ENCODE peak calls at places on chromosome 1, in five cellular contexts. F, L, O, M and R are unnamed samples. For H3K27me3, the result is how much of the 10 kb centered on the place peaks cover.

GRCh38 chr1:231800071-231800470 is 173.5 kb downstream of the DISC1 start:
- DNase-seq in M (no peak), O (peak), F (no peak), L (no peak), R (no peak)

GRCh38 chr1:25906644-25907300 is 553 bp upstream of the STMN1 start:
- DNase-seq in O (no peak), L (no peak), M (no peak), F (no peak), R (no peak)

GRCh38 chr1:172906778-172907592 is 143.8 kb downstream of the TNFSF18 start:
- DNase-seq in F (no peak), L (no peak), O (peak), M (peak), R (no peak)

GRCh38 chr1:2650967-2651645 is 18.3 kb upstream of the MMEL1 start:
- DNase-seq in M (no peak), O (no peak), L (no peak), F (peak), R (peak)

GRCh38 chr1:31368611-31369107 is 4.2 kb downstream of the FABP3 start:
- DNase-seq in M (no peak), L (peak), O (no peak), F (no peak), R (no peak)

GRCh38 chr1:14742181-14742980 is 143.9 kb downstream of the KAZN start:
- DNase-seq in L (no peak), O (peak), F (no peak), M (peak), R (peak)

GRCh38 chr1:118300808-118301207 is 115.8 kb upstream of the SPAG17 start:
- DNase-seq in L (no peak), F (no peak), M (no peak), O (no peak), R (no peak)

GRCh38 chr1:24702511-24703293 is 42.5 kb upstream of the CLIC4 start:
- DNase-seq in O (peak), M (peak), F (no peak), L (no peak), R (no peak)

GRCh38 chr1:161251579-161251978 is 7.0 kb upstream of the PCP4L1 start:
- DNase-seq in F (no peak), O (no peak), L (no peak), M (no peak), R (no peak)

GRCh38 chr1:30847358-30847972 is 61.1 kb downstream of the SDC3 start:
- DNase-seq in M (peak), L (no peak), F (peak), O (peak), R (peak)

GRCh38 chr1:156285437-156285836 is 1.3 kb downstream of the TMEM79 start:
- DNase-seq in F (no peak), L (no peak), M (no peak), O (no peak), R (no peak)

GRCh38 chr1:156282479-156283222 is at the start of gene SMG5:
- DNase-seq in O (peak), L (peak), M (peak), F (peak), R (peak)

GRCh38 chr1:156284762-156285161 is 637 bp downstream of the TMEM79 start:
- DNase-seq in F (no peak), M (no peak), L (no peak), O (no peak), R (no peak)

GRCh38 chr1:156284112-156284511 is at the start of gene TMEM79:
- DNase-seq in L (no peak), M (no peak), O (no peak), F (no peak), R (no peak)

DNA sequence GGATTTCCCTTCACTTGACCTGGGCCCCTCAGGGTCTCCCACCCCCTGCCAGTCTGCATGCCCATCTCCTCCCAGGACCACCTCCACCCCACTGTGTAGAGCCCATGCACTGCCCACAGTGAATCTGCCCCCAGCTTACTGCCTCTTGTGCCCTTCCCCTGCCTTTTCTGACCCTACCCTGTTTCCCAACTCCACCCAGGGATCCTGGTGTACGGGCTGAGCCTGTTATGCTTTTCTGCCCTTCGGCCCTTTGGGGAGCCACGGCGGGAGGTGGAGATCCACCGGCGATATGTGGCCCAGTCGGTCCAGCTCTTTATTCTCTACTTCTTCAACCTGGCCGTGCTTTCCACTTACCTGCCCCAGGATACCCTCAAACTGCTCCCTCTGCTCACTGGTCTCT is 1.9 kb downstream of the TMEM79 start:
- DNase-seq in M (no peak), O (no peak), F (no peak), L (no peak), R (no peak)
- TF ChIP-seq CTCF in M (no peak), O (no peak), F (no peak), L (no peak), R (no peak)

GRCh38 chr1:58497499-58497898 is 49.0 kb downstream of the OMA1 start:
- DNase-seq in F (no peak), M (no peak), O (no peak), L (no peak), R (no peak)
- H3K4me3 ChIP-seq in F (no peak), M (no peak), O (no peak), L (no peak), R (no peak)

GRCh38 chr1:1199961-1200875 is 6.2 kb downstream of the TNFRSF18 start:
- DNase-seq in L (no peak), F (no peak), O (no peak), M (no peak), R (peak)
- H3K27me3 ChIP-seq in L (under half), F (under half), O (under half), M (under half), R (under half)

GRCh38 chr1:245495681-245496080 is 340.9 kb downstream of the KIF26B start:
- DNase-seq in M (no peak), L (no peak), F (no peak), O (no peak), R (no peak)

GRCh38 chr1:245489838-245490237 is 335.1 kb downstream of the KIF26B start:
- DNase-seq in F (no peak), L (no peak), O (no peak), M (no peak), R (no peak)

GRCh38 chr1:245488346-245489110 is 333.7 kb downstream of the KIF26B start:
- DNase-seq in F (no peak), O (no peak), M (no peak), L (no peak), R (no peak)

DNA sequence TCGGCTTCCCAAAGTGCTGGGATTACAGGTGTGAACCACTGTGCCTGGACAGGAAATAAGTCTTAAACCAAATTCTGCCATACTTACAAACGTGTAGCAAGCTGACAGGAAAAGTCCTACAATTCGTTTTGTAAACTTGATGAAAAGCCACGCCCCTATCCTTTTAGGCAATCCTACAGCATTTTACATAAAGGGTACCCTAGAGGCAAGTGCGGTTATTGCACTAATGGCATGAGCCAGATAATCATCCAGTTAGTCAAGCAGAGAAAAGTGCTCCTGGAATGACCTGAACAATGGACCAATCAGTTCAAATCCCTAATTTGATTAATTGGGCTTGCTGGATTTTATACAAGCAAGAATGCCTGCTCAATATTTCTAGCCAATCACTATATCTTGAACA is 338.2 kb downstream of the KIF26B start:
- DNase-seq in M (no peak), F (no peak), O (no peak), L (no peak), R (no peak)
- TF ChIP-seq CTCF in M (peak), F (no peak), O (no peak), L (no peak), R (peak)

DNA sequence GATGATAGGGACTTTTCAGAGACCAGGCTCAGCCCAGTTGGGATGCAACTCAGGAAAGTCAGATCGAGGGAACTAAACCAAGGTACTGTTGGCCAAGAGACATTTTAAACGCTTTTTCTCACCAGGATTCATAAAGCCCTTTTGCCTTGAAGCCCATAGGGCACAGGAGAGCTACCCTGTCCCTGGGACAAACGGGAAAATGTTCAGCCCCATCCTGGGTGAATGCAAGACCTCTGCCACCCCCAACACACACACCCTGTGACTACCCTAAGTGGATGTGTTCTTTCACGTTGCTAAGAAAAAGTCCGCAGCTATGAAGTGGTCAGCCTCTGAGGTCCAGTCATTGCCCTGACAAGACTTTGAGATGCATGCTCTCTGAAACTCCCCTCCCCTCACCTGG is 58.4 kb downstream of the ITPKB start:
- DNase-seq in F (no peak), L (no peak), O (no peak), M (no peak), R (no peak)
- H3K4me3 ChIP-seq in F (no peak), L (no peak), O (no peak), M (no peak), R (peak)

GRCh38 chr1:18607289-18607760 is 23.3 kb upstream of the PAX7 start:
- DNase-seq in O (no peak), L (no peak), M (no peak), F (no peak), R (no peak)
- H3K27me3 ChIP-seq in O (under half), L (under half), M (under half), F (under half), R (under half)

DNA sequence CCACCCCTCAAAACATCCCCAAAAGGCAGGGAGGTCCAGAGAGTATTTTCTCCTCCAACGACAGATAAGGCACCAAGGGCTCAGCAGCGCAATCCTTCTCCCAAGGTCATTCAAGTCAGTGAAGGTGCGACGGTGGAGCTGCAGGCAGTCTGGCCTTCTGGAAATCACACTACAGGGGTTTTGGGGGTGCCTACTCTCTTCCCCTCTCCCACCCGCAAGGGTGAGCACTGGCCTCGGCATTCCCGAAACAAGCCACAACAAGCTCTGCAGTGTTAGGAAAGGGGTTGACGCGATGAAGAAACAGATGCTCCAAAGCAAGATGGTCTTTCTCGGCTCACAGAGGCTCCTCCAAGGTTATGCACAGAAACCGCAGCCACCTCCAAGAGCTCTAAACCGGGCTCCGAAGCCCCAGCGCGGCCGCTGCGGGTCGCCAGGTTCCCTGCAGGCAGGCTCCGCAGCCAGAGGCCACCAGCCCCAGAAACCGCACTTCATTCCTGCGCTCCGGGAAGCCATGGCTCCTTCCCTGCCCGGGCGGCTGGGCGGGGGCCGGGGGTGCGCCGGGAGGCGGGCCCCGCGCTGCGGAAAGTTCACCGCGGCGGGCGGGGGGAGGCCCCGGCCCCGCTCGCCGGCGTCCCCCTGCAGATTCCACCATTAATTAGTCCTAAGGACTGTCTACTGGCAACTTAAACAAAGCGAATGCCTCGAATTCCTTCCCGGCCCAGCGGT is 1.1 kb downstream of the LUZP1 start:
- DNase-seq in M (peak), L (peak), O (peak), F (peak), R (peak)
- TF ChIP-seq CTCF in M (no peak), L (no peak), O (no peak), F (no peak), R (no peak)